ENCODE peak calls at places on chromosomes 2 and 18, in seven cellular contexts. F, B, T, M, U, S and O are unnamed samples.

GRCh38 chr2:113136828-113137775 is 9.7 kb downstream of the IL1RN start:
- DNase-seq in F (no peak), B (peak; percentile 55), T (peak; percentile 62), M (no peak), U (peak; percentile 48), S (peak; percentile 59), O (no peak)

GRCh38 chr2:62489162-62489561 is 16.8 kb downstream of the TMEM17 start:
- DNase-seq in F (no peak), B (no peak), T (no peak), M (no peak), U (no peak), S (no peak), O (no peak)

GRCh38 chr2:182980115-182980514 is 58.1 kb downstream of the NCKAP1 start:
- DNase-seq in F (no peak), B (no peak), T (peak; percentile 28), M (no peak), U (peak; percentile 41), S (peak; percentile 36), O (no peak)

GRCh38 chr18:23945416-23946079 is 69.0 kb upstream of the TTC39C start:
- DNase-seq in F (no peak), B (no peak), T (no peak), M (no peak), U (no peak), S (no peak), O (no peak)

GRCh38 chr18:48709371-48709770 is 170.5 kb downstream of the CTIF start:
- DNase-seq in F (no peak), B (peak; percentile 64), T (no peak), M (no peak), U (no peak), S (no peak), O (no peak)

GRCh38 chr2:220670461-220670979 is 901.6 kb downstream of the EPHA4 start:
- DNase-seq in F (no peak), B (no peak), T (no peak), M (no peak), U (no peak), S (no peak), O (no peak)

GRCh38 chr2:219344756-219345458 is 12.4 kb upstream of the RESP18 start:
- DNase-seq in F (no peak), B (no peak), T (no peak), M (no peak), U (no peak), S (no peak), O (no peak)

GRCh38 chr18:9715974-9716373 is 7.9 kb downstream of the RAB31 start:
- DNase-seq in F (no peak), B (no peak), T (no peak), M (no peak), U (no peak), S (no peak), O (no peak)

GRCh38 chr2:227228061-227228667 is 63.7 kb downstream of the COL4A3 start:
- DNase-seq in F (no peak), B (no peak), T (no peak), M (no peak), U (peak; percentile 69), S (no peak), O (no peak)

GRCh38 chr2:120826260-120826648 is 90.6 kb downstream of the GLI2 start:
- DNase-seq in F (no peak), B (no peak), T (no peak), M (no peak), U (peak; percentile 53), S (no peak), O (no peak)

GRCh38 chr18:49608366-49608747 is 46.5 kb downstream of the LIPG start:
- DNase-seq in F (no peak), B (no peak), T (peak; percentile 68), M (no peak), U (no peak), S (no peak), O (no peak)

GRCh38 chr2:25480561-25480960 is 138.8 kb upstream of the DNMT3A start:
- DNase-seq in F (no peak), B (no peak), T (no peak), M (no peak), U (no peak), S (no peak), O (no peak)

GRCh38 chr2:101759162-101759561 is 61.7 kb downstream of the MAP4K4 start:
- DNase-seq in F (no peak), B (no peak), T (peak; percentile 27), M (no peak), U (no peak), S (no peak), O (no peak)

GRCh38 chr2:150165988-150166965 is 321.2 kb downstream of the RND3 start:
- DNase-seq in F (no peak), B (no peak), T (peak; percentile 75), M (no peak), U (no peak), S (peak; percentile 12), O (no peak)

GRCh38 chr2:69097908-69098655 is 85.1 kb downstream of the ANTXR1 start:
- DNase-seq in F (no peak), B (no peak), T (peak; percentile 12), M (no peak), U (no peak), S (no peak), O (no peak)

GRCh38 chr2:150478206-150478974 is 9.1 kb downstream of the RND3 start:
- DNase-seq in F (no peak), B (no peak), T (no peak), M (no peak), U (no peak), S (no peak), O (no peak)

GRCh38 chr2:64609229-64609994 is 44.3 kb downstream of the SERTAD2 start:
- DNase-seq in F (peak; percentile 87), B (peak; percentile 81), T (peak; percentile 82), M (no peak), U (peak; percentile 63), S (no peak), O (peak; percentile 86)

GRCh38 chr2:204673877-204674276 is 128.6 kb downstream of the PARD3B start:
- DNase-seq in F (no peak), B (no peak), T (no peak), M (no peak), U (no peak), S (no peak), O (no peak)

GRCh38 chr2:204669386-204669785 is 124.1 kb downstream of the PARD3B start:
- DNase-seq in F (no peak), B (no peak), T (no peak), M (no peak), U (no peak), S (no peak), O (no peak)

GRCh38 chr2:204667990-204668389 is 122.7 kb downstream of the PARD3B start:
- DNase-seq in F (no peak), B (no peak), T (no peak), M (no peak), U (no peak), S (no peak), O (no peak)

GRCh38 chr2:204670756-204671155 is 125.5 kb downstream of the PARD3B start:
- DNase-seq in F (no peak), B (no peak), T (no peak), M (no peak), U (no peak), S (no peak), O (no peak)

GRCh38 chr2:204670124-204670523 is 124.8 kb downstream of the PARD3B start:
- DNase-seq in F (no peak), B (no peak), T (no peak), M (no peak), U (no peak), S (peak; percentile 68), O (no peak)
- TF ChIP-seq TAF1 in F (no peak), B (no peak), T (no peak), M (no peak), U (no peak), S (no peak), O (no peak)

GRCh38 chr2:162729469-162729868 is 109.1 kb downstream of the KCNH7 start:
- DNase-seq in F (no peak), B (no peak), T (no peak), M (no peak), U (no peak), S (no peak), O (no peak)

GRCh38 chr2:162734866-162735265 is 103.7 kb downstream of the KCNH7 start:
- DNase-seq in F (no peak), B (no peak), T (no peak), M (peak; percentile 15), U (no peak), S (no peak), O (no peak)

GRCh38 chr2:162734287-162734686 is 104.3 kb downstream of the KCNH7 start:
- DNase-seq in F (no peak), B (no peak), T (no peak), M (no peak), U (no peak), S (no peak), O (no peak)

GRCh38 chr2:162732946-162733698 is 105.4 kb downstream of the KCNH7 start:
- DNase-seq in F (no peak), B (no peak), T (no peak), M (peak; percentile 20), U (no peak), S (no peak), O (no peak)

DNA sequence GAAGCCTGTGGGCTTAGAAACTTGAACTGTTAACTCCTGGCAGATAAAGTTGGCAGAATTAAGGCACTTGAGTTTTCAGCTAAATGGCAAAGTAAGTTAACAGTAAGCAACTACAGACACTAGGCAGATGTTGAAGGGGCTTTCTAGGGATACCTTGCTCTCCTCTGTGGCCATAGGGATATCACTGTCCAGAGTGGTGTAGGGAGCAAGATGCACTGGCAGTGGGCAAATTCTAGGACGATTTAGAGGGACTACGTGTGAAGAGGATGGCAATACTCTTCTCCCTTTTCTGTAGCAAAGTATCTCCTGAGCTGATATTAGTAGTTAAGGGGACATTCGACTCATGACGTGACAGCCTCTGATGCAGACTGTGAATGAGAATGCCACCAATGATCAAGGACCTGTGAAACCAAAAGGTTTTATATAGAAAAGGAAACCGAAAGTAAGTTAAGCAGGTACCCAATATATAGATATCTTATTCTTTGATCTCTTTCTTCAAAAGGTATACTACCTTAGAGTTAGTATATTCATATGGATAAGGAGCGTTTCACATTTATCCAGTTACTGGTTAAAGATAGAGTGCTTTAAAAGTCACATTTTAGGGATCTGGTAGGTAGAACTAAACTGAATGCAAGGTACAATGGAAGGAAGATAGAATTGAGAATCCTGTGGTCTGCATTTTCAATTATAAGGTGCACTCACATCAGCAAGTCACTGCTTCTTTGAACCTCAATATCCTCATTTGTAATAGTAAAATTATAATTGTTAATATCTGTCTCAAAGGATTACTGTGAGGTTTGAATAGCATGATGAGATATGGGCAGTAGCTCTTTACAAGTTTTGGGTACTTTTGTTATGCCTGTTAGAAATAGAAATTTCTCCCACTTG is 106.4 kb downstream of the KCNH7 start:
- DNase-seq in F (no peak), B (no peak), T (no peak), M (peak; percentile 57), U (no peak), S (no peak), O (peak; percentile 5)
- TF ChIP-seq TAF1 in F (no peak), B (no peak), T (no peak), M (no peak), U (no peak), S (no peak), O (no peak)

GRCh38 chr18:47323158-47323557 is 71.7 kb upstream of the SKOR2 start:
- DNase-seq in F (no peak), B (no peak), T (no peak), M (no peak), U (no peak), S (no peak), O (no peak)
- TF ChIP-seq TAF1 in F (no peak), B (no peak), T (no peak), M (no peak), U (no peak), S (no peak), O (no peak)

DNA sequence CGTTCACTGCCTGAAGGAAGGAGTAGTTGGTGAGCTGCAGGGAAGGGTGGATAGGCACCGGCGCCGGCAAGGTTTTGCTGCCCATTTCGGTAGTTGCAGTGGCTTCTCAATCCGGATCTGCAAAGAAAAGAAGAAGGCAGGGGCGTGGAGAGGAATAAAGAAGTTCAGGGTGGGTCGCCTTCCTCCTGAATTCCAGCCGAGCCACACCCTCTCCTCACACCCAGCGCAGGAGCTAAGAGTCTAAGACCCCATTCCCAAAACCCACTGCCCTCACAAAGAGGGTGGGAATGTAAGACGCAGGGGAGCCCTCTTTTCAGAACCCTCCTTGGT is 4.7 kb downstream of the OSR1 start:
- DNase-seq in F (no peak), B (no peak), T (no peak), M (no peak), U (peak; percentile 17), S (no peak), O (no peak)
- TF ChIP-seq TAF1 in F (no peak), B (no peak), T (no peak), M (no peak), U (no peak), S (no peak), O (no peak)